ENCODE peak calls at places on chromosomes 13 and 19, in eight cellular contexts. One of them, this sample, is unnamed.

GRCh38 chr19:39943586-39943985 is 9.2 kb upstream of the FCGBP start:
- DNase-seq in left ventricle myocardium inferior: no peak
- DNase-seq in esophagus muscularis mucosa: no peak
- DNase-seq in breast epithelium: no peak
- DNase-seq in psoas muscle: no peak
- DNase-seq in neural progenitor cell: no peak
- DNase-seq in mammary epithelial cell: no peak
- DNase-seq in fibroblast of the aortic adventitia: no peak
- DNase-seq in this sample: no peak

GRCh38 chr13:112450567-112451240 is 74.5 kb downstream of the SPACA7 start:
- DNase-seq in neural progenitor cell: no peak
- DNase-seq in breast epithelium: no peak
- DNase-seq in mammary epithelial cell: no peak
- DNase-seq in fibroblast of the aortic adventitia: no peak
- DNase-seq in psoas muscle: peak
- DNase-seq in esophagus muscularis mucosa: peak
- DNase-seq in left ventricle myocardium inferior: no peak
- DNase-seq in this sample: no peak

GRCh38 chr13:32124743-32125142 is 93.2 kb downstream of the FRY start:
- DNase-seq in psoas muscle: no peak
- DNase-seq in fibroblast of the aortic adventitia: no peak
- DNase-seq in neural progenitor cell: no peak
- DNase-seq in left ventricle myocardium inferior: no peak
- DNase-seq in breast epithelium: no peak
- DNase-seq in esophagus muscularis mucosa: no peak
- DNase-seq in mammary epithelial cell: no peak
- DNase-seq in this sample: no peak

GRCh38 chr19:32828643-32829344 is 40.8 kb downstream of the SLC7A9 start:
- DNase-seq in breast epithelium: no peak
- DNase-seq in mammary epithelial cell: no peak
- DNase-seq in neural progenitor cell: no peak
- DNase-seq in left ventricle myocardium inferior: no peak
- DNase-seq in esophagus muscularis mucosa: no peak
- DNase-seq in fibroblast of the aortic adventitia: no peak
- DNase-seq in psoas muscle: no peak
- DNase-seq in this sample: no peak

GRCh38 chr13:27295096-27295495 is 24.5 kb downstream of the RASL11A start:
- DNase-seq in breast epithelium: no peak
- DNase-seq in esophagus muscularis mucosa: no peak
- DNase-seq in left ventricle myocardium inferior: no peak
- DNase-seq in neural progenitor cell: no peak
- DNase-seq in mammary epithelial cell: no peak
- DNase-seq in fibroblast of the aortic adventitia: no peak
- DNase-seq in psoas muscle: no peak
- DNase-seq in this sample: no peak

GRCh38 chr19:42480335-42481095 is 37.8 kb upstream of the CXCL17 start:
- DNase-seq in fibroblast of the aortic adventitia: peak
- DNase-seq in esophagus muscularis mucosa: no peak
- DNase-seq in neural progenitor cell: no peak
- DNase-seq in left ventricle myocardium inferior: no peak
- DNase-seq in breast epithelium: no peak
- DNase-seq in psoas muscle: no peak
- DNase-seq in mammary epithelial cell: no peak
- DNase-seq in this sample: peak

GRCh38 chr13:99281811-99282263 is 23.7 kb upstream of the GPR18 start:
- DNase-seq in neural progenitor cell: no peak
- DNase-seq in left ventricle myocardium inferior: peak
- DNase-seq in esophagus muscularis mucosa: no peak
- DNase-seq in fibroblast of the aortic adventitia: no peak
- DNase-seq in psoas muscle: peak
- DNase-seq in breast epithelium: no peak
- DNase-seq in mammary epithelial cell: no peak
- DNase-seq in this sample: no peak

GRCh38 chr19:14916848-14917247 is 24.4 kb upstream of the OR7C2 start:
- DNase-seq in breast epithelium: no peak
- DNase-seq in fibroblast of the aortic adventitia: no peak
- DNase-seq in neural progenitor cell: no peak
- DNase-seq in mammary epithelial cell: no peak
- DNase-seq in esophagus muscularis mucosa: no peak
- DNase-seq in psoas muscle: no peak
- DNase-seq in left ventricle myocardium inferior: no peak
- DNase-seq in this sample: no peak

GRCh38 chr13:37109080-37109678 is 3.7 kb upstream of the CSNK1A1L start:
- DNase-seq in mammary epithelial cell: peak
- DNase-seq in esophagus muscularis mucosa: no peak
- DNase-seq in breast epithelium: no peak
- DNase-seq in left ventricle myocardium inferior: no peak
- DNase-seq in fibroblast of the aortic adventitia: peak
- DNase-seq in neural progenitor cell: peak
- DNase-seq in psoas muscle: no peak
- DNase-seq in this sample: peak

GRCh38 chr13:72166102-72166660 is 299.2 kb upstream of the DACH1 start:
- DNase-seq in fibroblast of the aortic adventitia: no peak
- DNase-seq in neural progenitor cell: no peak
- DNase-seq in left ventricle myocardium inferior: no peak
- DNase-seq in mammary epithelial cell: peak
- DNase-seq in psoas muscle: no peak
- DNase-seq in esophagus muscularis mucosa: no peak
- DNase-seq in breast epithelium: no peak
- DNase-seq in this sample: no peak

GRCh38 chr13:44978328-44978727 is 10.9 kb downstream of the NUFIP1 start:
- DNase-seq in mammary epithelial cell: no peak
- DNase-seq in neural progenitor cell: no peak
- DNase-seq in psoas muscle: no peak
- DNase-seq in esophagus muscularis mucosa: no peak
- DNase-seq in breast epithelium: no peak
- DNase-seq in left ventricle myocardium inferior: no peak
- DNase-seq in fibroblast of the aortic adventitia: no peak
- DNase-seq in this sample: no peak

GRCh38 chr13:102386461-102386860 is 15.4 kb downstream of the FGF14 start:
- DNase-seq in esophagus muscularis mucosa: no peak
- DNase-seq in breast epithelium: no peak
- DNase-seq in mammary epithelial cell: no peak
- DNase-seq in psoas muscle: no peak
- DNase-seq in left ventricle myocardium inferior: no peak
- DNase-seq in neural progenitor cell: no peak
- DNase-seq in fibroblast of the aortic adventitia: no peak
- DNase-seq in this sample: no peak

GRCh38 chr19:42201489-42202289 is 15.8 kb downstream of the DEDD2 start:
- DNase-seq in left ventricle myocardium inferior: peak
- DNase-seq in breast epithelium: no peak
- DNase-seq in psoas muscle: no peak
- DNase-seq in fibroblast of the aortic adventitia: no peak
- DNase-seq in mammary epithelial cell: no peak
- DNase-seq in neural progenitor cell: no peak
- DNase-seq in esophagus muscularis mucosa: no peak
- DNase-seq in this sample: no peak

GRCh38 chr13:95968906-95969305 is 84.3 kb downstream of the UGGT2 start:
- DNase-seq in psoas muscle: no peak
- DNase-seq in esophagus muscularis mucosa: no peak
- DNase-seq in mammary epithelial cell: no peak
- DNase-seq in neural progenitor cell: no peak
- DNase-seq in fibroblast of the aortic adventitia: no peak
- DNase-seq in breast epithelium: no peak
- DNase-seq in left ventricle myocardium inferior: no peak
- DNase-seq in this sample: no peak

GRCh38 chr13:49517461-49517860 is 21.7 kb downstream of the PHF11 start:
- DNase-seq in mammary epithelial cell: no peak
- DNase-seq in fibroblast of the aortic adventitia: no peak
- DNase-seq in esophagus muscularis mucosa: no peak
- DNase-seq in psoas muscle: no peak
- DNase-seq in neural progenitor cell: peak
- DNase-seq in breast epithelium: no peak
- DNase-seq in left ventricle myocardium inferior: no peak
- DNase-seq in this sample: no peak

GRCh38 chr13:29589234-29589633 is 6.3 kb downstream of the SLC7A1 start:
- DNase-seq in mammary epithelial cell: peak
- DNase-seq in fibroblast of the aortic adventitia: no peak
- DNase-seq in esophagus muscularis mucosa: no peak
- DNase-seq in neural progenitor cell: peak
- DNase-seq in left ventricle myocardium inferior: no peak
- DNase-seq in psoas muscle: no peak
- DNase-seq in breast epithelium: no peak
- DNase-seq in this sample: no peak

GRCh38 chr13:29591310-29591709 is 4.2 kb downstream of the SLC7A1 start:
- DNase-seq in fibroblast of the aortic adventitia: peak
- DNase-seq in mammary epithelial cell: no peak
- DNase-seq in psoas muscle: no peak
- DNase-seq in neural progenitor cell: no peak
- DNase-seq in esophagus muscularis mucosa: no peak
- DNase-seq in left ventricle myocardium inferior: no peak
- DNase-seq in breast epithelium: no peak
- DNase-seq in this sample: no peak

GRCh38 chr13:29593605-29594297 is 1.7 kb downstream of the SLC7A1 start:
- DNase-seq in neural progenitor cell: no peak
- DNase-seq in mammary epithelial cell: no peak
- DNase-seq in breast epithelium: no peak
- DNase-seq in esophagus muscularis mucosa: no peak
- DNase-seq in left ventricle myocardium inferior: no peak
- DNase-seq in fibroblast of the aortic adventitia: no peak
- DNase-seq in psoas muscle: no peak
- DNase-seq in this sample: no peak

GRCh38 chr13:29587645-29588044 is 7.8 kb downstream of the SLC7A1 start:
- DNase-seq in fibroblast of the aortic adventitia: no peak
- DNase-seq in left ventricle myocardium inferior: no peak
- DNase-seq in breast epithelium: no peak
- DNase-seq in esophagus muscularis mucosa: no peak
- DNase-seq in psoas muscle: no peak
- DNase-seq in mammary epithelial cell: peak
- DNase-seq in neural progenitor cell: no peak
- DNase-seq in this sample: no peak

GRCh38 chr13:29589967-29590366 is 5.5 kb downstream of the SLC7A1 start:
- DNase-seq in fibroblast of the aortic adventitia: no peak
- DNase-seq in left ventricle myocardium inferior: no peak
- DNase-seq in mammary epithelial cell: no peak
- DNase-seq in neural progenitor cell: peak
- DNase-seq in breast epithelium: no peak
- DNase-seq in esophagus muscularis mucosa: no peak
- DNase-seq in psoas muscle: no peak
- DNase-seq in this sample: no peak
- TF ChIP-seq CTCF in fibroblast of the aortic adventitia: peak
- TF ChIP-seq CTCF in left ventricle myocardium inferior: no peak
- TF ChIP-seq CTCF in mammary epithelial cell: no peak
- TF ChIP-seq CTCF in neural progenitor cell: peak
- TF ChIP-seq CTCF in breast epithelium: no peak
- TF ChIP-seq CTCF in esophagus muscularis mucosa: no peak
- TF ChIP-seq CTCF in psoas muscle: no peak
- TF ChIP-seq CTCF in this sample: no peak

GRCh38 chr19:49690656-49691242 is at the start of gene CPT1C:
- DNase-seq in fibroblast of the aortic adventitia: peak
- DNase-seq in psoas muscle: peak
- DNase-seq in left ventricle myocardium inferior: peak
- DNase-seq in esophagus muscularis mucosa: peak
- DNase-seq in neural progenitor cell: peak
- DNase-seq in mammary epithelial cell: no peak
- DNase-seq in breast epithelium: peak
- DNase-seq in this sample: peak
- H3K4me3 ChIP-seq in fibroblast of the aortic adventitia: peak
- H3K4me3 ChIP-seq in psoas muscle: peak
- H3K4me3 ChIP-seq in left ventricle myocardium inferior: peak
- H3K4me3 ChIP-seq in esophagus muscularis mucosa: peak
- H3K4me3 ChIP-seq in neural progenitor cell: peak
- H3K4me3 ChIP-seq in mammary epithelial cell: peak
- H3K4me3 ChIP-seq in breast epithelium: peak
- H3K4me3 ChIP-seq in this sample: peak

DNA sequence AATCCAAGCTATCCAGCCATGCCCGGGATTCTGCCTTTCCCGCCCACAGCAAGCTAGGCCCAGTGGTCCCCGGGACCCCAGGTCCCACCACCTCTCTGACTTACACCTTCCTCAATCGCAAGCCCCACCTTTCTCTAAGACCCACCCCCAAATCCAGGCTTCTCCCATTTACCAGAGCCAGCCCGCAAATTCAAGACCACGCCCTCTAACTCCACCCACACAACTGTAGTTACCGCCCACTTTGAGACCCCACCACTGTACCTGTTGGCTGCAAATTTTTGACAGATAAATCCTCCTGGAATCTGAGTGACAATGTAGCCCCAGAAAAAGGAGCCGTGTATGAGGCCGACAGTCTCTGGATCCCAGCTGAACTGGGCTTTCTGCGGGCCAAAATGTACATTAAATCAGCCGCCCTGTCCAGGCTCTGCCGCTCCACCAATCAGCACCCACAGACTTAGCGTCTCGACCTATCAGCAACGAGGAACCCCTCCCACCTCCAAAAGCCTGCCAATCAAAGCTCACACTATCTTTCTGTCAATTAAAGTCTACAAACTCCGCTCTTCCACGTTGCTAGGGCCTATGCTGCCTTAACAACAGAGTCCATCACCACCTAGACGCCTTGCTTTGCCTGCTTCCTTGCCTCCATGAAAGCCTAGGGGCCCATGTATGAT is 6.3 kb downstream of the SLC17A7 start:
- DNase-seq in left ventricle myocardium inferior: no peak
- DNase-seq in mammary epithelial cell: no peak
- DNase-seq in esophagus muscularis mucosa: no peak
- DNase-seq in fibroblast of the aortic adventitia: no peak
- DNase-seq in breast epithelium: no peak
- DNase-seq in psoas muscle: no peak
- DNase-seq in neural progenitor cell: no peak
- DNase-seq in this sample: no peak
- TF ChIP-seq CTCF in left ventricle myocardium inferior: no peak
- TF ChIP-seq CTCF in mammary epithelial cell: no peak
- TF ChIP-seq CTCF in esophagus muscularis mucosa: no peak
- TF ChIP-seq CTCF in fibroblast of the aortic adventitia: no peak
- TF ChIP-seq CTCF in breast epithelium: no peak
- TF ChIP-seq CTCF in psoas muscle: no peak
- TF ChIP-seq CTCF in neural progenitor cell: no peak
- TF ChIP-seq CTCF in this sample: no peak

DNA sequence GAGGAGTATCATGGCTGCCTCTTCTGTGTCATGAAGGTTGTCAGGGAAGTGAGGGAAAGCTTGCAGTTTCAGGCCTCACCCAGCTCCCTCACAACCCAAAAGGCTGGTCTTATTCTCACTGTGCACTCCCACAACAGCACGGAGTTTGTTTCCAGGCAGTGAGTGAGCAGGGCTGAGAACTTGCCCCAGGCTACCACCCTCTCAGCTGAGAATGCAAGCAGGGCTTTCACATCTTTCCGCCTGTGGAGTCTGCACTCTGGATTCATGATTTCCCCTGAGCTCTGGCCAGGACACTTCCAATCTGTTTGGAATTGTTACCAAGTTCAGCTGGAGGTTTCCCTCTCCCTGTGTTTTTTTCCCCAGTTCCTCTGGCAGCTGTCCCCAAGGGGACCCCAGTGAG is 2284.7 kb upstream of the PCDH20 start:
- DNase-seq in left ventricle myocardium inferior: no peak
- DNase-seq in esophagus muscularis mucosa: no peak
- DNase-seq in mammary epithelial cell: no peak
- DNase-seq in fibroblast of the aortic adventitia: no peak
- DNase-seq in breast epithelium: no peak
- DNase-seq in psoas muscle: no peak
- DNase-seq in neural progenitor cell: no peak
- DNase-seq in this sample: no peak
- H3K4me3 ChIP-seq in left ventricle myocardium inferior: no peak
- H3K4me3 ChIP-seq in esophagus muscularis mucosa: no peak
- H3K4me3 ChIP-seq in mammary epithelial cell: no peak
- H3K4me3 ChIP-seq in fibroblast of the aortic adventitia: no peak
- H3K4me3 ChIP-seq in breast epithelium: no peak
- H3K4me3 ChIP-seq in psoas muscle: no peak
- H3K4me3 ChIP-seq in neural progenitor cell: no peak
- H3K4me3 ChIP-seq in this sample: no peak

This sample was measured in fibroblast of pulmonary artery.